ENCODE peak calls at places on chromosomes 13 and 19, in nine cellular contexts. One of them, this sample, is unnamed.

GRCh38 chr13:21541980-21542379 is 62.0 kb downstream of the MICU2 start:
- DNase-seq in NCI-H1092 treated with DMSO at 0.1 percent for 48 hours: no peak
- DNase-seq in AG08395: no peak
- DNase-seq in nephron progenitor cell: no peak
- DNase-seq in HuH-7.5: no peak
- DNase-seq in GM20000: no peak
- DNase-seq in cardiac muscle cell: peak; percentile 3
- DNase-seq in hypothalamus: no peak
- DNase-seq in amniotic stem cell: no peak
- DNase-seq in this sample: no peak

GRCh38 chr19:14118165-14119051 is 846 bp upstream of the PRKACA start:
- DNase-seq in amniotic stem cell: no peak
- DNase-seq in HuH-7.5: no peak
- DNase-seq in NCI-H1092 treated with DMSO at 0.1 percent for 48 hours: peak; percentile 64
- DNase-seq in nephron progenitor cell: no peak
- DNase-seq in cardiac muscle cell: peak; percentile 32
- DNase-seq in GM20000: no peak
- DNase-seq in AG08395: peak; percentile 76
- DNase-seq in hypothalamus: peak; percentile 88
- DNase-seq in this sample: no peak

GRCh38 chr19:5141278-5141925 is 172.5 kb downstream of the KDM4B start:
- DNase-seq in AG08395: no peak
- DNase-seq in NCI-H1092 treated with DMSO at 0.1 percent for 48 hours: no peak
- DNase-seq in amniotic stem cell: no peak
- DNase-seq in hypothalamus: peak; percentile 44
- DNase-seq in cardiac muscle cell: no peak
- DNase-seq in HuH-7.5: no peak
- DNase-seq in GM20000: no peak
- DNase-seq in nephron progenitor cell: no peak
- DNase-seq in this sample: no peak

GRCh38 chr19:43152217-43152616 is 34.1 kb downstream of the PSG5 start:
- DNase-seq in NCI-H1092 treated with DMSO at 0.1 percent for 48 hours: no peak
- DNase-seq in HuH-7.5: no peak
- DNase-seq in AG08395: no peak
- DNase-seq in nephron progenitor cell: no peak
- DNase-seq in amniotic stem cell: no peak
- DNase-seq in cardiac muscle cell: no peak
- DNase-seq in hypothalamus: no peak
- DNase-seq in GM20000: no peak
- DNase-seq in this sample: no peak

GRCh38 chr19:11296264-11296663 is 304 bp downstream of the TSPAN16 start:
- DNase-seq in AG08395: no peak
- DNase-seq in hypothalamus: peak; percentile 56
- DNase-seq in GM20000: no peak
- DNase-seq in cardiac muscle cell: no peak
- DNase-seq in amniotic stem cell: no peak
- DNase-seq in HuH-7.5: no peak
- DNase-seq in nephron progenitor cell: no peak
- DNase-seq in NCI-H1092 treated with DMSO at 0.1 percent for 48 hours: no peak
- DNase-seq in this sample: no peak

GRCh38 chr13:76903544-76904162 is 17.4 kb upstream of the KCTD12 start:
- DNase-seq in hypothalamus: peak; percentile 47
- DNase-seq in NCI-H1092 treated with DMSO at 0.1 percent for 48 hours: peak; percentile 72
- DNase-seq in amniotic stem cell: peak; percentile 49
- DNase-seq in cardiac muscle cell: peak; percentile 81
- DNase-seq in GM20000: peak; percentile 60
- DNase-seq in nephron progenitor cell: peak; percentile 67
- DNase-seq in HuH-7.5: peak; percentile 25
- DNase-seq in AG08395: peak; percentile 78
- DNase-seq in this sample: peak; percentile 49

GRCh38 chr19:3457531-3458228 is 22.6 kb downstream of the SMIM24 start:
- DNase-seq in GM20000: peak; percentile 46
- DNase-seq in nephron progenitor cell: no peak
- DNase-seq in HuH-7.5: no peak
- DNase-seq in cardiac muscle cell: no peak
- DNase-seq in amniotic stem cell: no peak
- DNase-seq in AG08395: no peak
- DNase-seq in hypothalamus: no peak
- DNase-seq in NCI-H1092 treated with DMSO at 0.1 percent for 48 hours: no peak
- DNase-seq in this sample: no peak

GRCh38 chr13:51942189-51942588 is 69.1 kb downstream of the ATP7B start:
- DNase-seq in amniotic stem cell: no peak
- DNase-seq in hypothalamus: no peak
- DNase-seq in nephron progenitor cell: no peak
- DNase-seq in NCI-H1092 treated with DMSO at 0.1 percent for 48 hours: no peak
- DNase-seq in cardiac muscle cell: no peak
- DNase-seq in HuH-7.5: no peak
- DNase-seq in AG08395: no peak
- DNase-seq in GM20000: no peak
- DNase-seq in this sample: no peak

GRCh38 chr19:10418281-10419199 is 1.8 kb upstream of the PDE4A start:
- DNase-seq in NCI-H1092 treated with DMSO at 0.1 percent for 48 hours: no peak
- DNase-seq in AG08395: no peak
- DNase-seq in cardiac muscle cell: peak; percentile 30
- DNase-seq in hypothalamus: no peak
- DNase-seq in nephron progenitor cell: peak; percentile 51
- DNase-seq in HuH-7.5: peak; percentile 46
- DNase-seq in amniotic stem cell: no peak
- DNase-seq in GM20000: no peak
- DNase-seq in this sample: no peak

GRCh38 chr19:55406869-55407624 is 541 bp downstream of the UBE2S start:
- DNase-seq in cardiac muscle cell: peak; percentile 56
- DNase-seq in nephron progenitor cell: no peak
- DNase-seq in amniotic stem cell: no peak
- DNase-seq in GM20000: peak; percentile 66
- DNase-seq in NCI-H1092 treated with DMSO at 0.1 percent for 48 hours: no peak
- DNase-seq in HuH-7.5: no peak
- DNase-seq in hypothalamus: no peak
- DNase-seq in AG08395: peak; percentile 56
- DNase-seq in this sample: peak; percentile 14

GRCh38 chr13:97715763-97716162 is 237.7 kb upstream of the IPO5 start:
- DNase-seq in cardiac muscle cell: no peak
- DNase-seq in hypothalamus: no peak
- DNase-seq in GM20000: no peak
- DNase-seq in NCI-H1092 treated with DMSO at 0.1 percent for 48 hours: no peak
- DNase-seq in AG08395: no peak
- DNase-seq in amniotic stem cell: no peak
- DNase-seq in HuH-7.5: no peak
- DNase-seq in nephron progenitor cell: no peak
- DNase-seq in this sample: no peak

GRCh38 chr19:996051-996838 is 4.0 kb upstream of the GRIN3B start:
- DNase-seq in hypothalamus: no peak
- DNase-seq in HuH-7.5: peak; percentile 82
- DNase-seq in cardiac muscle cell: no peak
- DNase-seq in GM20000: no peak
- DNase-seq in nephron progenitor cell: peak; percentile 55
- DNase-seq in AG08395: peak; percentile 58
- DNase-seq in amniotic stem cell: no peak
- DNase-seq in NCI-H1092 treated with DMSO at 0.1 percent for 48 hours: peak; percentile 48
- DNase-seq in this sample: peak; percentile 33

GRCh38 chr13:75550159-75550567 is 572 bp downstream of the UCHL3 start:
- DNase-seq in HuH-7.5: no peak
- DNase-seq in hypothalamus: peak; percentile 40
- DNase-seq in amniotic stem cell: peak; percentile 75
- DNase-seq in NCI-H1092 treated with DMSO at 0.1 percent for 48 hours: peak; percentile 71
- DNase-seq in cardiac muscle cell: peak; percentile 43
- DNase-seq in GM20000: no peak
- DNase-seq in nephron progenitor cell: peak; percentile 40
- DNase-seq in AG08395: peak; percentile 48
- DNase-seq in this sample: peak; percentile 2

GRCh38 chr13:24997367-24997967 is 98.5 kb upstream of the PABPC3 start:
- DNase-seq in NCI-H1092 treated with DMSO at 0.1 percent for 48 hours: peak; percentile 45
- DNase-seq in amniotic stem cell: peak; percentile 36
- DNase-seq in HuH-7.5: no peak
- DNase-seq in GM20000: peak; percentile 27
- DNase-seq in cardiac muscle cell: peak; percentile 56
- DNase-seq in AG08395: peak; percentile 21
- DNase-seq in nephron progenitor cell: peak; percentile 33
- DNase-seq in hypothalamus: no peak
- DNase-seq in this sample: no peak

GRCh38 chr13:33612641-33613638 is 205.0 kb upstream of the RFC3 start:
- DNase-seq in NCI-H1092 treated with DMSO at 0.1 percent for 48 hours: no peak
- DNase-seq in AG08395: no peak
- DNase-seq in hypothalamus: no peak
- DNase-seq in amniotic stem cell: no peak
- DNase-seq in HuH-7.5: no peak
- DNase-seq in GM20000: peak; percentile 36
- DNase-seq in nephron progenitor cell: no peak
- DNase-seq in cardiac muscle cell: no peak
- DNase-seq in this sample: no peak

GRCh38 chr19:17996826-17997316 is 11.1 kb upstream of the ARRDC2 start:
- DNase-seq in cardiac muscle cell: peak; percentile 83
- DNase-seq in HuH-7.5: peak; percentile 96
- DNase-seq in AG08395: peak; percentile 91
- DNase-seq in NCI-H1092 treated with DMSO at 0.1 percent for 48 hours: peak; percentile 56
- DNase-seq in amniotic stem cell: peak; percentile 28
- DNase-seq in hypothalamus: peak; percentile 83
- DNase-seq in nephron progenitor cell: peak; percentile 92
- DNase-seq in GM20000: peak; percentile 92
- DNase-seq in this sample: peak; percentile 42

GRCh38 chr13:92719868-92720267 is 506.7 kb upstream of the GPC6 start:
- DNase-seq in cardiac muscle cell: peak; percentile 26
- DNase-seq in AG08395: no peak
- DNase-seq in amniotic stem cell: no peak
- DNase-seq in GM20000: no peak
- DNase-seq in NCI-H1092 treated with DMSO at 0.1 percent for 48 hours: peak; percentile 97
- DNase-seq in nephron progenitor cell: no peak
- DNase-seq in hypothalamus: no peak
- DNase-seq in HuH-7.5: no peak
- DNase-seq in this sample: no peak

GRCh38 chr13:65966991-65967451 is 1263.1 kb downstream of the PCDH9 start:
- DNase-seq in NCI-H1092 treated with DMSO at 0.1 percent for 48 hours: no peak
- DNase-seq in cardiac muscle cell: peak; percentile 5
- DNase-seq in AG08395: peak; percentile 17
- DNase-seq in nephron progenitor cell: no peak
- DNase-seq in hypothalamus: no peak
- DNase-seq in HuH-7.5: peak; percentile 4
- DNase-seq in amniotic stem cell: no peak
- DNase-seq in GM20000: no peak
- DNase-seq in this sample: no peak

GRCh38 chr19:31548941-31549340 is 199.7 kb upstream of the TSHZ3 start:
- DNase-seq in amniotic stem cell: no peak
- DNase-seq in cardiac muscle cell: peak; percentile 47
- DNase-seq in HuH-7.5: no peak
- DNase-seq in AG08395: peak; percentile 58
- DNase-seq in GM20000: no peak
- DNase-seq in NCI-H1092 treated with DMSO at 0.1 percent for 48 hours: no peak
- DNase-seq in nephron progenitor cell: peak; percentile 20
- DNase-seq in hypothalamus: no peak
- DNase-seq in this sample: no peak

GRCh38 chr19:33399081-33399744 is 25.7 kb downstream of the CEBPG start:
- DNase-seq in HuH-7.5: no peak
- DNase-seq in hypothalamus: no peak
- DNase-seq in amniotic stem cell: no peak
- DNase-seq in NCI-H1092 treated with DMSO at 0.1 percent for 48 hours: no peak
- DNase-seq in GM20000: no peak
- DNase-seq in nephron progenitor cell: no peak
- DNase-seq in AG08395: no peak
- DNase-seq in cardiac muscle cell: no peak
- DNase-seq in this sample: no peak

GRCh38 chr19:5823579-5824281 is 15.8 kb downstream of the FUT6 start:
- DNase-seq in hypothalamus: no peak
- DNase-seq in HuH-7.5: peak; percentile 89
- DNase-seq in NCI-H1092 treated with DMSO at 0.1 percent for 48 hours: no peak
- DNase-seq in cardiac muscle cell: no peak
- DNase-seq in GM20000: no peak
- DNase-seq in nephron progenitor cell: no peak
- DNase-seq in amniotic stem cell: no peak
- DNase-seq in AG08395: no peak
- DNase-seq in this sample: no peak

GRCh38 chr13:32261567-32261966 is 53.6 kb downstream of the ZAR1L start:
- DNase-seq in NCI-H1092 treated with DMSO at 0.1 percent for 48 hours: peak; percentile 9
- DNase-seq in AG08395: peak; percentile 66
- DNase-seq in amniotic stem cell: peak; percentile 29
- DNase-seq in HuH-7.5: no peak
- DNase-seq in nephron progenitor cell: no peak
- DNase-seq in cardiac muscle cell: peak; percentile 26
- DNase-seq in GM20000: no peak
- DNase-seq in hypothalamus: peak; percentile 33
- DNase-seq in this sample: no peak